ENCODE peak calls at places on chromosomes 6 and 20, in ten cellular contexts. E, G, Y, F, K, P, Q, B, A and S are unnamed samples.

GRCh38 chr6:157728183-157728881 is 94.7 kb upstream of the SNX9 start:
- DNase-seq in F (no peak), K (no peak), Q (no peak), Y (no peak), A (no peak), G (no peak), B (no peak), E (no peak), P (no peak), S (no peak)

GRCh38 chr6:129859524-129859923 is 1.6 kb downstream of the TMEM244 start:
- DNase-seq in A (peak), G (peak), Q (no peak), E (no peak), B (peak), F (no peak), Y (no peak), K (no peak), P (peak), S (no peak)

GRCh38 chr6:152273002-152273401 is 364.2 kb downstream of the SYNE1 start:
- DNase-seq in E (no peak), Q (no peak), P (peak), F (no peak), B (peak), Y (peak), A (peak), G (peak), K (peak), S (no peak)

GRCh38 chr6:113209315-113209714 is 647.8 kb upstream of the MARCKS start:
- DNase-seq in K (no peak), A (no peak), F (no peak), E (no peak), B (no peak), P (no peak), G (no peak), Y (no peak), Q (no peak), S (no peak)

GRCh38 chr6:134508862-134509498 is 191.1 kb upstream of the SGK1 start:
- DNase-seq in K (no peak), P (no peak), Y (no peak), Q (no peak), A (no peak), B (no peak), E (no peak), F (no peak), G (no peak), S (no peak)

GRCh38 chr6:154763650-154764049 is 30.4 kb downstream of the SCAF8 start:
- DNase-seq in E (no peak), K (no peak), Q (no peak), Y (no peak), G (peak), A (no peak), F (no peak), B (peak), P (no peak), S (no peak)

GRCh38 chr6:155404937-155405336 is 50.7 kb downstream of the NOX3 start:
- DNase-seq in G (no peak), P (no peak), F (no peak), Y (no peak), B (no peak), K (no peak), A (no peak), E (no peak), Q (no peak), S (no peak)

GRCh38 chr6:34718867-34719441 is 22.4 kb upstream of the ILRUN start:
- DNase-seq in A (peak), K (no peak), E (no peak), B (no peak), Y (no peak), Q (no peak), P (no peak), G (no peak), F (no peak), S (no peak)

GRCh38 chr20:1648101-1648500 is 9.5 kb downstream of the SIRPG start:
- DNase-seq in F (no peak), G (no peak), E (no peak), K (no peak), Q (no peak), A (no peak), B (no peak), Y (no peak), P (no peak), S (no peak)

GRCh38 chr20:48002517-48002970 is 217.3 kb upstream of the SULF2 start:
- DNase-seq in Y (no peak), P (peak), F (no peak), Q (no peak), E (no peak), B (no peak), K (peak), G (no peak), A (no peak), S (no peak)

GRCh38 chr6:100057941-100058340 is 63.9 kb upstream of the MCHR2 start:
- DNase-seq in K (no peak), Q (no peak), Y (no peak), A (no peak), G (no peak), P (no peak), F (no peak), E (no peak), B (no peak), S (no peak)

GRCh38 chr6:19142236-19142635 is 694.9 kb upstream of the ID4 start:
- DNase-seq in G (no peak), P (no peak), E (no peak), Y (no peak), F (no peak), A (no peak), K (no peak), Q (no peak), B (no peak), S (no peak)

GRCh38 chr6:40845588-40845987 is 193.4 kb downstream of the UNC5CL start:
- DNase-seq in Q (peak), E (no peak), P (peak), Y (no peak), K (peak), B (peak), F (no peak), A (peak), G (peak), S (no peak)

GRCh38 chr20:24469116-24470030 is at the start of gene SYNDIG1:
- DNase-seq in P (peak), Y (no peak), E (no peak), Q (peak), A (peak), K (no peak), B (peak), G (no peak), F (no peak), S (no peak)

GRCh38 chr6:160424256-160424655 is 76.1 kb downstream of the SLC22A3 start:
- DNase-seq in Y (no peak), P (no peak), K (no peak), G (no peak), B (no peak), E (no peak), F (no peak), Q (no peak), A (no peak), S (no peak)

GRCh38 chr20:19812056-19812455 is 54.0 kb downstream of the RIN2 start:
- DNase-seq in G (no peak), K (no peak), F (no peak), Y (no peak), Q (no peak), P (no peak), A (no peak), B (peak), E (no peak), S (no peak)

GRCh38 chr6:43900560-43901329 is 130.7 kb downstream of the VEGFA start:
- DNase-seq in B (no peak), P (peak), G (peak), K (no peak), A (no peak), Y (no peak), F (peak), Q (no peak), E (no peak), S (peak)

GRCh38 chr20:58102744-58103516 is 125.5 kb downstream of the ANKRD60 start:
- DNase-seq in A (no peak), P (no peak), K (no peak), Q (no peak), E (no peak), F (no peak), Y (no peak), G (peak), B (no peak), S (no peak)

GRCh38 chr20:31861346-31862156 is 8.8 kb downstream of the DUSP15 start:
- DNase-seq in E (peak), B (peak), F (peak), G (no peak), K (peak), Q (peak), Y (peak), A (peak), P (peak), S (peak)

GRCh38 chr6:170088349-170088951 is 202.4 kb downstream of the DLL1 start:
- DNase-seq in Y (no peak), A (no peak), K (no peak), G (no peak), E (peak), F (peak), Q (no peak), B (no peak), P (no peak), S (peak)

GRCh38 chr6:143973097-143973979 is 34.7 kb downstream of the PLAGL1 start:
- DNase-seq in Y (no peak), A (no peak), F (no peak), K (no peak), Q (no peak), P (no peak), B (no peak), G (no peak), E (no peak), S (no peak)

GRCh38 chr20:56735087-56735642 is 106.1 kb downstream of the TFAP2C start:
- DNase-seq in E (no peak), B (no peak), Q (no peak), A (no peak), F (no peak), G (no peak), Y (no peak), P (no peak), K (no peak), S (no peak)

GRCh38 chr6:25173232-25173631 is 105.9 kb upstream of the CARMIL1 start:
- DNase-seq in A (no peak), P (no peak), Y (no peak), K (no peak), F (no peak), E (no peak), B (no peak), Q (no peak), G (no peak), S (no peak)

GRCh38 chr6:100023798-100024197 is 29.8 kb upstream of the MCHR2 start:
- DNase-seq in Q (no peak), E (no peak), F (no peak), P (no peak), K (no peak), B (no peak), G (no peak), A (no peak), Y (no peak), S (no peak)

GRCh38 chr6:167420177-167420576 is 95.3 kb downstream of the TTLL2 start:
- DNase-seq in F (no peak), B (no peak), A (no peak), Q (no peak), P (no peak), Y (no peak), E (no peak), G (no peak), K (no peak), S (no peak)

GRCh38 chr6:46541556-46541955 is 50.3 kb upstream of the RCAN2 start:
- DNase-seq in E (no peak), A (no peak), G (no peak), Y (no peak), P (no peak), F (no peak), K (no peak), Q (no peak), B (no peak), S (no peak)

GRCh38 chr6:23874985-23875384 is 251.0 kb upstream of the NRSN1 start:
- DNase-seq in P (no peak), F (no peak), E (no peak), G (no peak), A (no peak), Q (no peak), Y (no peak), B (no peak), K (no peak), S (no peak)

GRCh38 chr6:35663447-35664235 is 25.1 kb downstream of the FKBP5 start:
- DNase-seq in Q (no peak), P (peak), G (peak), B (peak), E (no peak), A (peak), K (peak), F (no peak), Y (no peak), S (no peak)

GRCh38 chr6:163739968-163740367 is 325.4 kb downstream of the QKI start:
- DNase-seq in G (no peak), P (no peak), E (no peak), A (no peak), F (no peak), B (no peak), Q (no peak), Y (no peak), K (no peak), S (peak)

GRCh38 chr6:136657629-136658028 is 107.4 kb upstream of the MAP7 start:
- DNase-seq in B (peak), Y (no peak), Q (no peak), P (no peak), K (no peak), A (no peak), E (no peak), G (peak), F (no peak), S (no peak)

GRCh38 chr20:21004386-21005076 is 101.6 kb downstream of the LINC00237 start:
- DNase-seq in A (no peak), Q (no peak), B (no peak), E (no peak), P (no peak), G (no peak), F (no peak), K (no peak), Y (no peak), S (no peak)

GRCh38 chr6:134178230-134179044 is 126.0 kb upstream of the SLC2A12 start:
- DNase-seq in K (peak), E (peak), Y (peak), B (peak), P (peak), Q (peak), A (peak), G (peak), F (peak), S (peak)

GRCh38 chr20:9141070-9141469 is 72.2 kb downstream of the PLCB4 start:
- DNase-seq in E (no peak), B (no peak), F (no peak), A (no peak), Q (no peak), P (no peak), K (no peak), Y (no peak), G (no peak), S (no peak)

GRCh38 chr6:152186840-152187239 is 379.4 kb downstream of the ESR1 start:
- DNase-seq in B (no peak), A (no peak), Q (no peak), G (no peak), E (no peak), K (no peak), Y (no peak), P (no peak), F (no peak), S (no peak)

GRCh38 chr6:34284563-34285545 is 36.0 kb upstream of the SMIM29 start:
- DNase-seq in Q (no peak), G (peak), K (peak), P (peak), F (no peak), E (no peak), A (peak), Y (peak), B (peak), S (peak)

DNA sequence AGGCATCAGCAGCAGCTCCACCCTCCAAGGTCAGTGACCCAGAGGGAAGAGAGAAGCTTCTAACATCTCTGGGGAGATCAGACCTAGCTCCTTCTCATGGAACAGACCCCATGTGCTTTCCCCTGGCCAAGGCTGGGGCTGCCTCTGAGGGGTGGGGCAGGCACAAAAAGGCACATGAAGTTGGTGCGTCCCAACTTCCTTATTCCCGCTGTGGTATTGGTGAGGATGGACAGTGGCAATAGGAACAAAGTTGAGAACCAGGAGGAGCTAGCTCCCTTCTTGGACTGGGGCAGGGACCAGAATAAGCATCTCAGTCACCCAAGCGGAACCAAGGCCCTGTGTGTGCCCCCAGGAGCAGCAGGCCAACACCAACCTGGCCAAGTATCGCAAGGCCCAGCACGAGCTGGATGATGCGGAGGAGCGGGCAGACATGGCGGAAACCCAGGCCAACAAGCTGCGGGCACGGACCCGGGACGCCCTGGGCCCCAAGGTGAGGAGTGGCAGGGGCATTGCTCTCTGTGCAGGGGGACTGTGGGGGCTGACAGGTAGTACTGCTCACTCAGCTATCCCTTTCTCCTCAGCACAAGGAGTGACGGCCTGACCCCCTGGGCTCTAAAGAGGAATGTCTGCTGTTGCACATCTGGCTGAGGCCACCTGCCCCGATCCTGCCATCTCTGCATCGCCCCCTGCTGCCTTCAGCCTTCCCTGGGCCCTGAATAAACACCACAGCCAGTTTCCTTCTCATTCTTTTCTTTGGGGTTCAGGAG is 46.1 kb downstream of the MYH7B start:
- DNase-seq in A (no peak), G (no peak), F (no peak), B (peak), P (no peak), K (no peak), Y (peak), E (no peak), Q (no peak), S (peak)
- TF ChIP-seq CTCF in A (peak), G (peak), F (no peak), B (peak), P (peak), K (peak), Y (peak), E (no peak), Q (peak), S (no peak)

GRCh38 chr6:137872071-137872470 is 5.0 kb downstream of the TNFAIP3 start:
- DNase-seq in B (no peak), P (no peak), F (no peak), Y (no peak), E (no peak), K (no peak), A (no peak), Q (no peak), G (peak), S (no peak)

GRCh38 chr6:137870286-137870685 is 3.2 kb downstream of the TNFAIP3 start:
- DNase-seq in K (no peak), P (no peak), F (no peak), A (no peak), E (no peak), Y (no peak), G (no peak), B (no peak), Q (no peak), S (no peak)

GRCh38 chr6:137869781-137870180 is 2.7 kb downstream of the TNFAIP3 start:
- DNase-seq in Y (no peak), B (no peak), Q (no peak), A (no peak), K (no peak), P (no peak), G (no peak), F (no peak), E (no peak), S (no peak)

GRCh38 chr6:137871299-137871698 is 4.2 kb downstream of the TNFAIP3 start:
- DNase-seq in P (no peak), G (no peak), K (no peak), Y (no peak), Q (no peak), B (no peak), A (no peak), F (no peak), E (no peak), S (peak)

GRCh38 chr6:137870744-137871247 is 3.7 kb downstream of the TNFAIP3 start:
- DNase-seq in F (no peak), E (no peak), Y (no peak), Q (no peak), A (peak), P (no peak), G (no peak), B (no peak), K (peak), S (no peak)
- H3K4me3 ChIP-seq in F (no peak), E (peak), Y (peak), Q (no peak), A (peak), P (no peak), G (peak), B (peak), K (peak), S (peak)

GRCh38 chr20:61662226-61662945 is 403.3 kb downstream of the TAF4 start:
- DNase-seq in Y (no peak), Q (no peak), G (no peak), F (no peak), B (no peak), A (no peak), E (no peak), P (no peak), K (no peak), S (peak)
- TF ChIP-seq CTCF in Y (no peak), Q (no peak), G (peak), F (no peak), B (peak), A (no peak), E (no peak), P (no peak), K (no peak), S (no peak)

GRCh38 chr6:31339210-31339609 is 17.8 kb downstream of the HLA-B start:
- DNase-seq in G (no peak), Q (no peak), E (no peak), A (no peak), K (no peak), B (no peak), Y (no peak), P (no peak), F (no peak), S (no peak)
- H3K4me3 ChIP-seq in G (no peak), Q (no peak), E (no peak), A (no peak), K (no peak), B (no peak), Y (no peak), P (no peak), F (no peak), S (no peak)

GRCh38 chr20:50344232-50345071 is 153.8 kb downstream of the CEBPB start:
- DNase-seq in Q (peak), E (no peak), B (no peak), P (no peak), G (no peak), K (no peak), A (no peak), F (no peak), Y (no peak), S (no peak)
- TF ChIP-seq CTCF in Q (peak), E (no peak), B (peak), P (peak), G (peak), K (peak), A (peak), F (no peak), Y (no peak), S (no peak)

GRCh38 chr6:16438677-16439615 is 200.6 kb downstream of the GMPR start:
- DNase-seq in G (peak), F (no peak), K (peak), Y (no peak), B (peak), P (peak), A (peak), Q (peak), E (no peak), S (no peak)

GRCh38 chr6:16434885-16435284 is 196.5 kb downstream of the GMPR start:
- DNase-seq in F (no peak), B (no peak), P (no peak), G (no peak), K (no peak), E (no peak), Y (no peak), Q (no peak), A (no peak), S (no peak)

GRCh38 chr6:16437984-16438383 is 199.6 kb downstream of the GMPR start:
- DNase-seq in A (no peak), E (peak), Y (no peak), K (no peak), B (no peak), G (no peak), Q (no peak), P (no peak), F (no peak), S (no peak)

GRCh38 chr6:16436550-16436949 is 198.2 kb downstream of the GMPR start:
- DNase-seq in A (no peak), G (no peak), E (no peak), P (no peak), Y (no peak), B (no peak), F (no peak), K (no peak), Q (no peak), S (no peak)

GRCh38 chr6:16437095-16437494 is 198.7 kb downstream of the GMPR start:
- DNase-seq in Q (no peak), B (no peak), P (no peak), E (no peak), Y (no peak), K (no peak), F (no peak), A (no peak), G (no peak), S (no peak)
- H3K4me3 ChIP-seq in Q (no peak), B (no peak), P (no peak), E (no peak), Y (no peak), K (no peak), F (no peak), A (no peak), G (no peak), S (no peak)